ENCODE peak calls at places on chromosomes 12 and 14, in four cellular contexts. One of them, this sample, is unnamed.

GRCh38 chr12:64229796-64230195 is 7.7 kb upstream of the KICS2 start:
- DNase-seq in IMR-90: no peak
- DNase-seq in bronchial epithelial cell: no peak
- DNase-seq in lung: no peak
- DNase-seq in this sample: no peak

GRCh38 chr12:118980407-118981014 is 830 bp upstream of the SRRM4 start:
- DNase-seq in lung: no peak
- DNase-seq in bronchial epithelial cell: no peak
- DNase-seq in IMR-90: no peak
- DNase-seq in this sample: no peak

GRCh38 chr14:104891121-104891551 is 26.1 kb downstream of the CEP170B start:
- DNase-seq in bronchial epithelial cell: no peak
- DNase-seq in IMR-90: no peak
- DNase-seq in lung: no peak
- DNase-seq in this sample: no peak

GRCh38 chr12:96401061-96401871 is 1.0 kb upstream of the CDK17 start:
- DNase-seq in bronchial epithelial cell: peak; percentile 84
- DNase-seq in IMR-90: peak; percentile 89
- DNase-seq in lung: no peak
- DNase-seq in this sample: peak; percentile 24

GRCh38 chr14:77965919-77966435 is 166.1 kb downstream of the ADCK1 start:
- DNase-seq in IMR-90: peak; percentile 8
- DNase-seq in bronchial epithelial cell: peak; percentile 44
- DNase-seq in lung: no peak
- DNase-seq in this sample: peak; percentile 43

GRCh38 chr14:55556929-55557623 is 22.9 kb upstream of the KTN1 start:
- DNase-seq in bronchial epithelial cell: peak; percentile 94
- DNase-seq in lung: peak; percentile 87
- DNase-seq in IMR-90: peak; percentile 84
- DNase-seq in this sample: peak; percentile 82

GRCh38 chr14:105146181-105146975 is 22.2 kb downstream of the JAG2 start:
- DNase-seq in lung: no peak
- DNase-seq in bronchial epithelial cell: no peak
- DNase-seq in IMR-90: no peak
- DNase-seq in this sample: no peak

GRCh38 chr14:71803539-71804260 is 128.5 kb upstream of the RGS6 start:
- DNase-seq in bronchial epithelial cell: peak; percentile 88
- DNase-seq in IMR-90: peak; percentile 68
- DNase-seq in lung: no peak
- DNase-seq in this sample: peak; percentile 50

DNA sequence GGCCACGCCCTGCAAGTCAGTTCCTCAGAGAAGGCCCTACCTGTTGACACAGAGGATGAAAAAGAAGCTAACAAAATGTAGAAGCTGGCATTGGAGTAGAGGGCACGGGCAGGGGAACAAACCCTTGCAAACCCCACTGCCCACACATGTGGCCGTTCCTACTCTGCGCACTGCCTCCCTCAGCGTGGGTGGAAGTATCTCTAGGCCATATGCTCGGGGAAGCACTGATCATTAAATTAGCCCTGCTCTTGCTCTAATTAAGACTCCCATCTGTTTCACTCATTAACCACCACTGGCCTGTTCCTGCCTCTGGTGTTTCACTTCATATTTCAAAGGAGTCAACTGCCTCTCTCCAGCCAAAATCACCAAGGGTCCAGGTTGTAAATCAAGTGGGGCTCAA is 201.2 kb upstream of the SFSWAP start:
- DNase-seq in lung: no peak
- DNase-seq in IMR-90: no peak
- DNase-seq in bronchial epithelial cell: no peak
- DNase-seq in this sample: no peak
- H3K27me3 ChIP-seq in lung: no peaks in the 10 kb centered on the region
- H3K27me3 ChIP-seq in IMR-90: no peaks in the 10 kb centered on the region
- H3K27me3 ChIP-seq in bronchial epithelial cell: no peaks in the 10 kb centered on the region
- H3K27me3 ChIP-seq in this sample: no peaks in the 10 kb centered on the region

GRCh38 chr12:58081488-58081887 is 140.1 kb downstream of the ATP23 start:
- DNase-seq in bronchial epithelial cell: peak; percentile 48
- DNase-seq in IMR-90: no peak
- DNase-seq in lung: no peak
- DNase-seq in this sample: no peak

GRCh38 chr12:58086930-58087329 is 145.6 kb downstream of the ATP23 start:
- DNase-seq in IMR-90: no peak
- DNase-seq in lung: no peak
- DNase-seq in bronchial epithelial cell: no peak
- DNase-seq in this sample: no peak

GRCh38 chr12:58079806-58080205 is 138.4 kb downstream of the ATP23 start:
- DNase-seq in lung: no peak
- DNase-seq in IMR-90: no peak
- DNase-seq in bronchial epithelial cell: peak; percentile 59
- DNase-seq in this sample: no peak

GRCh38 chr12:58086006-58086405 is 144.6 kb downstream of the ATP23 start:
- DNase-seq in IMR-90: no peak
- DNase-seq in lung: no peak
- DNase-seq in bronchial epithelial cell: no peak
- DNase-seq in this sample: no peak

GRCh38 chr12:58082996-58083395 is 141.6 kb downstream of the ATP23 start:
- DNase-seq in lung: no peak
- DNase-seq in IMR-90: no peak
- DNase-seq in bronchial epithelial cell: no peak
- DNase-seq in this sample: no peak
- H3K27me3 ChIP-seq in lung: no peaks in the 10 kb centered on the region
- H3K27me3 ChIP-seq in IMR-90: no peaks in the 10 kb centered on the region
- H3K27me3 ChIP-seq in bronchial epithelial cell: peaks cover 1% of the 10 kb centered on the region
- H3K27me3 ChIP-seq in this sample: no peaks in the 10 kb centered on the region

DNA sequence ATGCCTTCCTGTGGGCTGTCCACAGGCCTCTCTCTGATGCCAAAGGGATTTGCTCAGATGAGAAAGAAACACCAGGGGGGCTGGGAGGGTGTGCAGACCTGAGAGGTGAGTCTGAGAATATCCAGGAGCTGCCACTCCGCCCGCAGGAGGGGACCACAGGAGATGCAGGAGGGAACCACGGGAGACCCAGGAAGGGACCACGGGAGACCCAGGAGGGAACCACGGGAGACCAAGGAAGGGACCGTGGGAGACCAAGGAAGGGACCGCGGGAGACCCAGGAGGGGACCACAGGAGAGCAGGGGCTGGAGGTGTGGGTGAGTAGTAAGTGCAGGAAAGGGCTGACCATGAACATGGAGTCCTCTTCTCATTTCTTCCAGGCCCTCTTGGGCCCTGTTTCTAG is 74.6 kb upstream of the SFSWAP start:
- DNase-seq in IMR-90: no peak
- DNase-seq in bronchial epithelial cell: no peak
- DNase-seq in lung: no peak
- DNase-seq in this sample: no peak
- H3K27me3 ChIP-seq in IMR-90: no peaks in the 10 kb centered on the region
- H3K27me3 ChIP-seq in bronchial epithelial cell: no peaks in the 10 kb centered on the region
- H3K27me3 ChIP-seq in lung: no peaks in the 10 kb centered on the region
- H3K27me3 ChIP-seq in this sample: peaks cover 4% of the 10 kb centered on the region

GRCh38 chr12:48969847-48970701 is 1.5 kb downstream of the WNT10B start:
- DNase-seq in bronchial epithelial cell: no peak
- DNase-seq in IMR-90: no peak
- DNase-seq in lung: no peak
- DNase-seq in this sample: no peak
- H3K27me3 ChIP-seq in bronchial epithelial cell: peaks cover 33% of the 10 kb centered on the region
- H3K27me3 ChIP-seq in IMR-90: peaks cover 78% of the 10 kb centered on the region
- H3K27me3 ChIP-seq in lung: no peaks in the 10 kb centered on the region
- H3K27me3 ChIP-seq in this sample: peaks cover 8% of the 10 kb centered on the region

GRCh38 chr12:48968004-48968403 is 3.5 kb downstream of the WNT10B start:
- DNase-seq in IMR-90: no peak
- DNase-seq in bronchial epithelial cell: no peak
- DNase-seq in lung: no peak
- DNase-seq in this sample: no peak

GRCh38 chr12:48966177-48966890 is 5.2 kb downstream of the WNT10B start:
- DNase-seq in lung: no peak
- DNase-seq in IMR-90: no peak
- DNase-seq in bronchial epithelial cell: no peak
- DNase-seq in this sample: no peak

GRCh38 chr12:48961801-48962200 is 4.5 kb upstream of the ARF3 start:
- DNase-seq in lung: no peak
- DNase-seq in bronchial epithelial cell: no peak
- DNase-seq in IMR-90: no peak
- DNase-seq in this sample: no peak

GRCh38 chr12:48968467-48968866 is 3.1 kb downstream of the WNT10B start:
- DNase-seq in IMR-90: no peak
- DNase-seq in bronchial epithelial cell: no peak
- DNase-seq in lung: no peak
- DNase-seq in this sample: no peak

DNA sequence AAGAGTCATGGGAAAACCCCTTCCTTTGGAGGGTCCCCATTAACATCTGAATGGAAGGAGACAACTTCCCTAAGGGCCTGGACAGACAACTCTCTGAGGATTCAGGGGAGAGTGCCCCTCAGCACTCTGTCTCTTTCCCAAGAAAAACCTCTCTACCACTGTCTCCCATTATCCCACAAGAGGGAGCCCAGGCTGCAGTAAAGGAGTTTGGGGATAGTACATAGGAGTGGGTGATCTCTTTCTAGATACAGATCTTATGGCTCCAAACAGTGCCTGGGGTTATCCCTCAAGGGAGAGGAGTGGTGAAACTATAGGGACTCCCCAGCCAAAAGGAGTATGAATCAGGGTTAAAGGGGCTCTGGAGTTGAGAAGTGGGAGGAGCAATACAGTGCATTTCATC is 6.1 kb downstream of the WNT10B start:
- DNase-seq in bronchial epithelial cell: no peak
- DNase-seq in lung: no peak
- DNase-seq in IMR-90: peak; percentile 38
- DNase-seq in this sample: no peak
- H3K27me3 ChIP-seq in bronchial epithelial cell: no peaks in the 10 kb centered on the region
- H3K27me3 ChIP-seq in lung: no peaks in the 10 kb centered on the region
- H3K27me3 ChIP-seq in IMR-90: peaks cover 59% of the 10 kb centered on the region
- H3K27me3 ChIP-seq in this sample: no peaks in the 10 kb centered on the region

GRCh38 chr12:51907083-51907863 is at the start of gene ACVRL1:
- DNase-seq in lung: no peak
- DNase-seq in bronchial epithelial cell: no peak
- DNase-seq in IMR-90: no peak
- DNase-seq in this sample: no peak
- H3K27me3 ChIP-seq in lung: no peaks in the 10 kb centered on the region
- H3K27me3 ChIP-seq in bronchial epithelial cell: peaks cover 26% of the 10 kb centered on the region
- H3K27me3 ChIP-seq in IMR-90: no peaks in the 10 kb centered on the region
- H3K27me3 ChIP-seq in this sample: no peaks in the 10 kb centered on the region

This sample was measured in MG63.